ENCODE peak calls at places on chromosomes 11 and 22, in four cellular contexts. A, H, R and V are unnamed samples.

GRCh38 chr11:33062137-33062536 is 22.8 kb downstream of the TCP11L1 start:
- DNase-seq in A (no peak), H (no peak), R (no peak), V (peak)

GRCh38 chr11:65316311-65316978 is 1.8 kb downstream of the CDC42EP2 start:
- DNase-seq in A (peak), H (no peak), R (no peak), V (no peak)

GRCh38 chr11:124644426-124645280 is 22.0 kb downstream of the TBRG1 start:
- DNase-seq in A (peak), H (peak), R (no peak), V (peak)

GRCh38 chr11:117221775-117222517 is 9.9 kb downstream of the PCSK7 start:
- DNase-seq in A (no peak), H (no peak), R (no peak), V (no peak)

GRCh38 chr22:40418366-40419201 is 48.2 kb downstream of the SGSM3 start:
- DNase-seq in A (no peak), H (no peak), R (no peak), V (no peak)

GRCh38 chr11:30370164-30370563 is 47.3 kb downstream of the ARL14EP start:
- DNase-seq in A (no peak), H (no peak), R (no peak), V (no peak)

GRCh38 chr11:64713031-64713780 is 9.8 kb downstream of the NRXN2 start:
- DNase-seq in A (no peak), H (no peak), R (no peak), V (no peak)

GRCh38 chr22:23161574-23161973 is 16.3 kb downstream of the RAB36 start:
- DNase-seq in A (no peak), H (no peak), R (no peak), V (no peak)

GRCh38 chr22:21815958-21816357 is 51.5 kb downstream of the MAPK1 start:
- DNase-seq in A (no peak), H (no peak), R (no peak), V (no peak)

GRCh38 chr11:44814881-44815592 is 88.3 kb downstream of the TSPAN18 start:
- DNase-seq in A (no peak), H (no peak), R (no peak), V (no peak)

GRCh38 chr11:67252831-67253239 is 13.4 kb upstream of the GRK2 start:
- DNase-seq in A (no peak), H (no peak), R (no peak), V (no peak)

GRCh38 chr22:41650821-41651220 is 29.7 kb downstream of the XRCC6 start:
- DNase-seq in A (no peak), H (no peak), R (no peak), V (no peak)

GRCh38 chr11:134638796-134639540 is 226.9 kb upstream of the B3GAT1 start:
- DNase-seq in A (no peak), H (no peak), R (no peak), V (no peak)

GRCh38 chr11:90349741-90350140 is 126.9 kb upstream of the CHORDC1 start:
- DNase-seq in A (no peak), H (no peak), R (no peak), V (no peak)

GRCh38 chr11:16781821-16782220 is 43.4 kb downstream of the C11orf58 start:
- DNase-seq in A (no peak), H (no peak), R (no peak), V (no peak)

GRCh38 chr11:61153593-61154090 is 7.6 kb downstream of the VPS37C start:
- DNase-seq in A (no peak), H (no peak), R (no peak), V (no peak)

GRCh38 chr11:7540830-7541555 is 27.2 kb downstream of the PPFIBP2 start:
- DNase-seq in A (no peak), H (no peak), R (no peak), V (no peak)

GRCh38 chr11:19633276-19633675 is 79.4 kb upstream of the NAV2 start:
- DNase-seq in A (no peak), H (no peak), R (no peak), V (no peak)

GRCh38 chr11:82539669-82540068 is 194.0 kb downstream of the FAM181B start:
- DNase-seq in A (no peak), H (no peak), R (no peak), V (no peak)

GRCh38 chr11:70135142-70136132 is 57.3 kb downstream of the ANO1 start:
- DNase-seq in A (no peak), H (no peak), R (no peak), V (no peak)

GRCh38 chr11:132874638-132875037 is 657.7 kb downstream of the OPCML start:
- DNase-seq in A (no peak), H (no peak), R (no peak), V (no peak)

GRCh38 chr11:19674831-19675230 is 37.8 kb upstream of the NAV2 start:
- DNase-seq in A (no peak), H (no peak), R (no peak), V (no peak)

GRCh38 chr22:30968015-30968923 is at the start of gene MORC2:
- DNase-seq in A (peak), H (peak), R (no peak), V (no peak)

GRCh38 chr11:27718346-27718852 is 18.1 kb upstream of the BDNF start:
- DNase-seq in A (no peak), H (no peak), R (no peak), V (peak)

DNA sequence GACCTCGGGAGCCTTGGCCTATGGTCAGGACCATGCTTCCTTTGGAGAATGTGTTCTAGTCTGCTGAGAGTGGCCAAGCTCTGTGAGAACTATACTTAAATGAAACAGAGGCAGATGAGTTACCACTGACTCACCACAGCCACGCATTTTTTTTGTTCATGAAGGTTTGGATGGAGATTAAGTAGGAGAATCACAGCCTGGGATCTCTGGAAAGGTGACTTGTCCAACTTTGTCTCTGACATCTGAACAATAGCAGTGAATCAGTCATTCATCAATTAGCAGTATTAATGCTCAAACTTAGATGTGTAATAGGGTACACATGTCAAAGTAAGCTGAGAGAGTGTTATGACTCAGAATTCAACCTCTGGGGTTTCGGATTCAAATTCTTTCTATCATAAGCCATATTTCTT is 100.7 kb upstream of the ANO3 start:
- DNase-seq in A (no peak), H (no peak), R (no peak), V (no peak)
- TF ChIP-seq FOXM1 in A (no peak), H (no peak), R (no peak), V (peak)

DNA sequence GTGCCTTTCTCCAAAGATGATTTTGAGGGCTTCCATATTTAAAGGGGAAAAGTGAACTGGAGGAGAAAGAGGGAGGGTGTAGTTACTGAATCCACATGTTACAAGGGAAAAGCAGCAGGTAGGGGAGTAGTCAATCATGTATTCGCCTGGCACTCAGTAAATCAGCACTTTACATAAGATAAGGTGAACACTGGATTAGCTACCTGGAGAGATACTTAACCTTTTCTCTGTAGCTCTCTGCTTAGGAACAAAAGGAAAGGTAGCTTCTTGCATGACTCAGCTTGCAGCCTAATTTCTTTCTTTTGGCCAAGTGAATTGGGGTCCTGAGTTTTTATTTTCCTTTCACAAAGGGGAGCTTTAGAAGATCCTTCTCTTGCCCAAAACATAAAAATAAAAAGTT is 43.3 kb upstream of the PHF21B start:
- DNase-seq in A (no peak), H (no peak), R (no peak), V (no peak)
- H3K27ac ChIP-seq in A (no peak), H (no peak), R (no peak), V (no peak)

DNA sequence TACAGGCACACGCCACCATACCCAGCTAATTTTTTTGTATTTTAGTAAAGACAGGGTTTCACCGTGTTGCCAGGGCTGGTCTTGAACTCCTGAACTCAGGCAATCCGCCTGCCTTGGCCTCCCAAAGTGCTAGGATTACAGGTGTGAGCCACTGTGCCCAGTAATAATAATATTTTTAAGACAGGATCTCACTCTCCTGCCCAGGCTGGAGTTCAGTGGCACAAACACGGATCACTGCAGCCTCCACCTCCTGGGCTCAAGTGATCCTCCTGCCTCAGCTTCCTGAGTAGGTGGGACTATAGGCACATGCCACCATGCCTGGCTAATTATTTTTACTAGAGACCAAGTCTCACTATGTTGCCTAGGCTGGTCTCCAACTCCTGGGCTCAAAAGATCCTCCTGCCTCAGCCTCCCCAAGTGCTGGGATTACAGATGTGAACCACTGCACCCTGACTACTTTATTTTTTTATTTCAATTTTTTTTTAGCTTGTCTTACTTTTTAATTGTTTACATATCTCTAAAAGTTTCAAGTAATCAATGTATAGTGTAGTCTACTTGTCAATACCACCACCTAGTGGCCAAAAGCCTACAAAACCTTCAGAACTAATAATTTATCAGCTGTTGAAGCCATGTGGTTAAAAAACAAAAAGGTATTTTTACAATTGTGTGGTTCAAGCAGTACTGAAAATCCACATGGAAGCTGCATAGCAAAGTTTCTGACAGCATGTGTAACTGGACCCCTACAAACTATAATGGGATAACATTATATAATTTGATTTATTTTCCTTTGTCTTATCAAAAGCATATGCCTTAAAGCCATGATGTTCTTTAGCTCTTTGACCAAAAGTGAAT is 10.4 kb downstream of the NARS2 start:
- DNase-seq in A (peak), H (peak), R (peak), V (peak)
- TF ChIP-seq FOXM1 in A (no peak), H (no peak), R (no peak), V (no peak)

GRCh38 chr11:206002-206384 is 1.2 kb downstream of the BET1L start:
- DNase-seq in A (no peak), H (no peak), R (no peak), V (no peak)
- H3K27ac ChIP-seq in A (peak), H (peak), R (peak), V (no peak)

DNA sequence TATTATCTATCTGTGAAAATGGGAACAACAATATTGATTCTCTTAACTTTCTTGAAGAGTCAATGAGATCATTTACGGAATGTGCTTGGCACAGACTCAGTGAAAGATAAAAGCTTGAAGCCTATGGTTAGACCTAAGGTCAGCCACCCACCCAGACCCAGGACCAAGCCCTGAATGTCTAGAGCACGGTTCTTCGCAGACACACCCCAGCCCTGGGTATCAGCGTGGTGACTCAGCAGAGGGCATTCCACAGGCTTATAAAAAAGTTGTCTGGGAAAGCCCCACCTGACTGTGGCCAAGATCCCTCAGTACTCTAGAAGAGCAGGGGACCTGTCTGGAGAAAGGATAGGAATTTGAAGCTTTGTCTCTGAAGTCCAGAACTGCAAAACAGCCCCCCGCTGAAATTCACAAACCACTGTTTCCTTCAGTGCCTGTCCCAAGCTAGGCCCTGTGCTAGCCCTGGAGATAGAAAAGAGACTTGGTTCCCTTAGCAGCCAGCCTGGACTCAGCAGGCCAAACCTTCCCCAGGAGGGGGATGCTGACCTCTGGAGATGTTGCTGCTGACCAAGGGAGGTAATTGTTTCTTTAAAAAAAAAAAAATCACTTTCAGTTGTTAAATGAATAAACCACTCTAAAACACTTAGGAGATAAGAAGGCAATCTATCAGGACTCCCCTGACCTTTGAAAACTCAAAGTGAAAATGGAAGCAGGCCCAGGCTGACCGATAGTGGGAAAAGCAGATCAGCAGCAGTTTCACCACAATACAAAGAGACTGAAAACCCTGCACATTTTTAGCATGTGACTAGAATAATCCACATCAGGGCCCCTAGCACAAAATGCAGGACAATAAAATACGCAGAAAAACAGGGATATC is 114.0 kb downstream of the ABTB2 start:
- DNase-seq in A (peak), H (no peak), R (peak), V (no peak)
- TF ChIP-seq FOXM1 in A (peak), H (no peak), R (peak), V (no peak)